ENCODE peak calls at places on chromosomes 6 and 20, in seven cellular contexts. T is non-pigmented ciliary epithelial cell; Q is ovary; H is CD4-positive, alpha-beta memory T cell; N is endothelial cell; A is uterus; K is cardiac muscle cell. X is an unnamed sample.

GRCh38 chr6:169404828-169405227 is 151.2 kb upstream of the THBS2 start:
- DNase-seq in A (no peak), N (no peak), Q (no peak), H (no peak), K (no peak), T (no peak), X (no peak)

GRCh38 chr20:46699651-46700359 is 9.6 kb upstream of the SLC2A10 start:
- DNase-seq in T (no peak), N (no peak), H (no peak), A (no peak), Q (no peak), K (peak), X (no peak)

GRCh38 chr20:32969356-32970114 is 34.7 kb downstream of the SUN5 start:
- DNase-seq in H (no peak), K (no peak), A (no peak), Q (no peak), T (no peak), N (no peak), X (no peak)

GRCh38 chr6:21935561-21936028 is 342.0 kb downstream of the SOX4 start:
- DNase-seq in A (no peak), H (no peak), N (no peak), K (peak), T (no peak), Q (no peak), X (no peak)

GRCh38 chr20:55269913-55270312 is 735.4 kb downstream of the CBLN4 start:
- DNase-seq in T (no peak), Q (no peak), N (no peak), H (no peak), A (no peak), K (no peak), X (no peak)

GRCh38 chr6:40343318-40343886 is 243.8 kb downstream of the LRFN2 start:
- DNase-seq in H (no peak), T (no peak), Q (no peak), A (no peak), N (no peak), K (no peak), X (no peak)

GRCh38 chr6:137840252-137840651 is 26.8 kb upstream of the TNFAIP3 start:
- DNase-seq in A (no peak), H (no peak), N (no peak), Q (no peak), T (no peak), K (no peak), X (no peak)

GRCh38 chr20:32282461-32282860 is 5.0 kb downstream of the KIF3B start:
- DNase-seq in N (no peak), Q (no peak), T (no peak), H (no peak), A (no peak), K (no peak), X (peak)

GRCh38 chr6:105890521-105891244 is 195.5 kb upstream of the PRDM1 start:
- DNase-seq in A (no peak), N (no peak), K (no peak), T (no peak), H (no peak), Q (no peak), X (no peak)